ENCODE peak calls at places on chromosomes 16 and 17, in six cellular contexts. One of them, this sample, is unnamed.

GRCh38 chr17:18014006-18014405 is 25.0 kb downstream of the ATPAF2 start:
- DNase-seq in endothelial cell of umbilical vein: no peak
- DNase-seq in K562: no peak
- DNase-seq in A549: no peak
- DNase-seq in HepG2: no peak
- DNase-seq in GM12878: no peak
- DNase-seq in this sample: no peak

GRCh38 chr16:79127768-79128167 is 472.8 kb downstream of the MAF start:
- DNase-seq in A549: no peak
- DNase-seq in endothelial cell of umbilical vein: no peak
- DNase-seq in K562: no peak
- DNase-seq in GM12878: no peak
- DNase-seq in HepG2: no peak
- DNase-seq in this sample: peak

GRCh38 chr17:3802461-3803307 is 1.7 kb upstream of the ITGAE start:
- DNase-seq in A549: no peak
- DNase-seq in K562: no peak
- DNase-seq in GM12878: no peak
- DNase-seq in endothelial cell of umbilical vein: no peak
- DNase-seq in HepG2: peak
- DNase-seq in this sample: no peak

GRCh38 chr16:4087099-4087885 is 28.9 kb downstream of the ADCY9 start:
- DNase-seq in A549: no peak
- DNase-seq in K562: no peak
- DNase-seq in endothelial cell of umbilical vein: no peak
- DNase-seq in HepG2: no peak
- DNase-seq in GM12878: no peak
- DNase-seq in this sample: no peak

GRCh38 chr16:17328971-17329370 is 141.8 kb downstream of the XYLT1 start:
- DNase-seq in endothelial cell of umbilical vein: no peak
- DNase-seq in K562: no peak
- DNase-seq in GM12878: no peak
- DNase-seq in A549: no peak
- DNase-seq in HepG2: no peak
- DNase-seq in this sample: no peak

GRCh38 chr16:72107371-72107770 is 13.7 kb downstream of the DHX38 start:
- DNase-seq in HepG2: no peak
- DNase-seq in K562: no peak
- DNase-seq in A549: no peak
- DNase-seq in GM12878: no peak
- DNase-seq in endothelial cell of umbilical vein: no peak
- DNase-seq in this sample: no peak

GRCh38 chr17:66322764-66323163 is 20.4 kb downstream of the PRKCA start:
- DNase-seq in GM12878: no peak
- DNase-seq in K562: no peak
- DNase-seq in endothelial cell of umbilical vein: no peak
- DNase-seq in HepG2: no peak
- DNase-seq in A549: no peak
- DNase-seq in this sample: no peak

GRCh38 chr17:57387575-57387974 is 131.3 kb downstream of the MSI2 start:
- DNase-seq in endothelial cell of umbilical vein: no peak
- DNase-seq in A549: no peak
- DNase-seq in HepG2: no peak
- DNase-seq in K562: no peak
- DNase-seq in GM12878: no peak
- DNase-seq in this sample: no peak

GRCh38 chr16:51531271-51531670 is 380.2 kb upstream of the SALL1 start:
- DNase-seq in HepG2: no peak
- DNase-seq in K562: no peak
- DNase-seq in GM12878: no peak
- DNase-seq in A549: no peak
- DNase-seq in endothelial cell of umbilical vein: no peak
- DNase-seq in this sample: no peak

GRCh38 chr16:83552193-83552592 is 255.6 kb upstream of the HSBP1 start:
- DNase-seq in A549: no peak
- DNase-seq in HepG2: no peak
- DNase-seq in K562: no peak
- DNase-seq in GM12878: no peak
- DNase-seq in endothelial cell of umbilical vein: no peak
- DNase-seq in this sample: peak

GRCh38 chr17:6097005-6097279 is 26.8 kb downstream of the WSCD1 start:
- DNase-seq in GM12878: no peak
- DNase-seq in HepG2: no peak
- DNase-seq in endothelial cell of umbilical vein: no peak
- DNase-seq in K562: no peak
- DNase-seq in A549: no peak
- DNase-seq in this sample: no peak

GRCh38 chr16:87731607-87732006 is 34.2 kb downstream of the KLHDC4 start:
- DNase-seq in K562: no peak
- DNase-seq in endothelial cell of umbilical vein: no peak
- DNase-seq in GM12878: no peak
- DNase-seq in HepG2: no peak
- DNase-seq in A549: no peak
- DNase-seq in this sample: no peak

GRCh38 chr17:34582901-34583245 is 3.5 kb downstream of the TMEM132E start:
- DNase-seq in GM12878: no peak
- DNase-seq in A549: no peak
- DNase-seq in HepG2: no peak
- DNase-seq in endothelial cell of umbilical vein: no peak
- DNase-seq in K562: no peak
- DNase-seq in this sample: no peak

GRCh38 chr16:9226924-9227323 is 135.5 kb downstream of the HAPSTR1 start:
- DNase-seq in K562: no peak
- DNase-seq in HepG2: no peak
- DNase-seq in endothelial cell of umbilical vein: no peak
- DNase-seq in A549: no peak
- DNase-seq in GM12878: no peak
- DNase-seq in this sample: no peak
- TF ChIP-seq MAX in K562: no peak
- TF ChIP-seq MAX in HepG2: no peak
- TF ChIP-seq MAX in endothelial cell of umbilical vein: no peak
- TF ChIP-seq MAX in A549: no peak
- TF ChIP-seq MAX in GM12878: no peak
- TF ChIP-seq MAX in this sample: no peak

GRCh38 chr16:54928421-54929089 is 2.1 kb upstream of the IRX5 start:
- DNase-seq in GM12878: no peak
- DNase-seq in HepG2: no peak
- DNase-seq in A549: peak
- DNase-seq in K562: peak
- DNase-seq in endothelial cell of umbilical vein: peak
- DNase-seq in this sample: peak

GRCh38 chr16:54926166-54926838 is 4.4 kb upstream of the IRX5 start:
- DNase-seq in GM12878: no peak
- DNase-seq in K562: no peak
- DNase-seq in A549: no peak
- DNase-seq in HepG2: no peak
- DNase-seq in endothelial cell of umbilical vein: no peak
- DNase-seq in this sample: peak

GRCh38 chr16:54927125-54928015 is 3.3 kb upstream of the IRX5 start:
- DNase-seq in endothelial cell of umbilical vein: no peak
- DNase-seq in GM12878: no peak
- DNase-seq in K562: peak
- DNase-seq in A549: no peak
- DNase-seq in HepG2: no peak
- DNase-seq in this sample: peak

GRCh38 chr16:54929090-54930033 is 1.3 kb upstream of the IRX5 start:
- DNase-seq in endothelial cell of umbilical vein: peak
- DNase-seq in K562: peak
- DNase-seq in A549: peak
- DNase-seq in GM12878: peak
- DNase-seq in HepG2: no peak
- DNase-seq in this sample: peak

GRCh38 chr16:54928016-54928356 is 2.7 kb upstream of the IRX5 start:
- DNase-seq in HepG2: no peak
- DNase-seq in GM12878: no peak
- DNase-seq in endothelial cell of umbilical vein: peak
- DNase-seq in A549: peak
- DNase-seq in K562: peak
- DNase-seq in this sample: peak
- TF ChIP-seq MYC in HepG2: no peak
- TF ChIP-seq MYC in GM12878: no peak
- TF ChIP-seq MYC in endothelial cell of umbilical vein: no peak
- TF ChIP-seq MYC in A549: no peak
- TF ChIP-seq MYC in K562: no peak
- TF ChIP-seq MYC in this sample: no peak

DNA sequence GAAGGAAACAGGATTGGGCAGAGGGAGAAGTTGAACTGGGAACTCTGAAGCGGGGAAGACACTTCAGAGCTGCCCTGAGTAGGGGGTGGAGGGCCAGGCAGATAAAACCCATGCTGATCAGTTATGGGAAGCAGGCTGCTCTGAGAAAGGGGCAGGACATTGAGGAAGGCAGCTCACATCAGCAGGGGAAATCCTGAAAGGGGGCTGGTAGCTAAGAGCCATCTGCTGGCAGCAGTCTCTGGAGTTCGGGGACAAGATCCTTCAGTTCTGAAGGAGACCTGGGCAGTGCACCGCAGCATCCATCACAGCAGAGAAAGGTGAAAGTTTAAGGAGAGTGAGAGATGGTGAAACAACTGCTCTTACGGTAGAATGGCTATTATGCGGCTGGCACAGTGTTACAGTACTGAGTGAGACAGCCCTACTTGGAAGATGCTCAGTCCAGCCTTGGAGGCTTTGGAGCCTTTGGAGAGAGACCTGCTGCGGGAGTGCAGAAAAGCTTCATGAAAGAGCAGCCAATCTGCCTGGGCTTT is 5.4 kb upstream of the KIF18B start:
- DNase-seq in K562: no peak
- DNase-seq in A549: no peak
- DNase-seq in endothelial cell of umbilical vein: no peak
- DNase-seq in HepG2: no peak
- DNase-seq in GM12878: no peak
- DNase-seq in this sample: no peak
- TF ChIP-seq CTCF in K562: no peak
- TF ChIP-seq CTCF in A549: no peak
- TF ChIP-seq CTCF in endothelial cell of umbilical vein: no peak
- TF ChIP-seq CTCF in HepG2: no peak
- TF ChIP-seq CTCF in GM12878: peak
- TF ChIP-seq CTCF in this sample: no peak

DNA sequence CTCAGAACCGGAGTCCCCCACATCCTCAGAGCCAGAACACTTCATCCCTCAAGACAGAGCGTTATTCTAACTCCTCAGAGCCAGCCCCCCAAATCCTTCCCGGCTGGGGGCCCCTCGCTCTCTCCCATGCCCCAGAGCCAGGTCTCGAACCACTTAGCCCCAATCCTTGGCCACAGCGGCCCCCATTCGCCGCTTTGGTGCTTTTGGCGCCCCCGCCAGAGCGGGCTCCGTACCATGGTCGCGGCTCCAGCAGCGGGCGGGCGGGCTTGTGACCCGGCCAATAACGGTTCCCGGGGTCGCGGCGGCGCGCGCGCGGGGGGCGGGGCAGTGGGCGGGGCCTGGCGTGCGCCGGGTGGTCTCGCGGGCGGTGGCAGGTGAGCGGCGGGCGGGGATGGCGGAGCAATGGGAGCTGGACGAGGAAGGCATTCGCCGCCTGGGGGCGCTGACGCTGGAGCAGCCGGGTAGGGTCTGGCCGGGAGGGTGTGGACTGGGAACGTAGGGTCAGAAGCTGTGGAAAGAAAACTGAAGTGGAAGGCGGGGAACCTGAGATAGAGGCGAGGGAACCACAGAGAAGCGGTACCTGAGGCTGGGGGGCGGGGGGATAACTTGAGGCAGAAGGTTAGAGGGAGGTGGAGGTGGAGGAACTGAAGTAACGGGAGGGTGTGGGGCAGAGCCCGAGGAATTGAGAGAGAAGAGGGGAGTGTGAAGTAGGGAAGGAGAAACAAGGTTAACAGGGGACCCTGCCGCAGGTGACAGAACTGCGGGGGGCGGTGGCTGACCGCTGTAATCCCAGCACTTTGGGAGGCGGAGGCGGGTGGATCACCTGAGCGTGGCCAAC is at the start of the genes KCTD19 and LRRC36:
- DNase-seq in K562: peak
- DNase-seq in A549: peak
- DNase-seq in endothelial cell of umbilical vein: peak
- DNase-seq in GM12878: no peak
- DNase-seq in HepG2: peak
- DNase-seq in this sample: no peak
- TF ChIP-seq MAX in K562: no peak
- TF ChIP-seq MAX in A549: peak
- TF ChIP-seq MAX in endothelial cell of umbilical vein: no peak
- TF ChIP-seq MAX in GM12878: no peak
- TF ChIP-seq MAX in HepG2: peak
- TF ChIP-seq MAX in this sample: no peak

DNA sequence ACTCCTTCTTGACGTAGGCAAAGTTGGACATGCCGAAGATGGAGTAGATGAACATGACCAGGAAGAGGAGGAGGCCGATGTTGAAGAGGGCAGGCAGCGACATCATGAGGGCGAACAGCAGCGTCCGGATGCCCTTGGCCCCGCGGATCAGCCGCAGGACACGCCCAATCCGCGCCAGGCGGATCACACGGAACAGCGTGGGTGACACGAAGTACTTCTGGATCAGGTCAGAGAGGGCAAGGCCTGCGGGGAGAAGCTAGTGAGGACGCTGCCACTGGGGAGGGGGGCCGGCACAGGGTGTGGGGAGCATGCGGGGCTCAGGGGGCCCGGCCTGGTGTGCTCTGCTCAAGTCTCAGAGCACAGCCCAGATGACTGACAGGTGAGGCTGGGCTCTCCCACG is 9.6 kb upstream of the CD79B start:
- DNase-seq in endothelial cell of umbilical vein: no peak
- DNase-seq in K562: no peak
- DNase-seq in A549: no peak
- DNase-seq in HepG2: no peak
- DNase-seq in GM12878: no peak
- DNase-seq in this sample: no peak
- TF ChIP-seq MYC in endothelial cell of umbilical vein: no peak
- TF ChIP-seq MYC in K562: no peak
- TF ChIP-seq MYC in A549: no peak
- TF ChIP-seq MYC in HepG2: no peak
- TF ChIP-seq MYC in GM12878: no peak
- TF ChIP-seq MYC in this sample: no peak

This sample was measured in NB4.